ENCODE peak calls at places on chromosomes 13 and 19, in ten cellular contexts. W, F, C, G, K, J, S, D, N and U are unnamed samples.
A peak's percentile ranks its signal among the peaks of the same experiment; 100 is the strongest.

GRCh38 chr13:65943711-65944110 is 1286.4 kb downstream of the PCDH9 start:
- DNase-seq in W (no peak), F (no peak), C (no peak), G (no peak), K (no peak), J (no peak), S (no peak), D (no peak), N (no peak), U (no peak)

GRCh38 chr13:94609196-94609595 is 7.5 kb downstream of the GPR180 start:
- DNase-seq in W (no peak), F (no peak), C (no peak), G (no peak), K (no peak), J (no peak), S (no peak), D (no peak), N (no peak), U (no peak)

GRCh38 chr13:51643114-51643881 is 59.0 kb downstream of the WDFY2 start:
- DNase-seq in W (peak; percentile 94), F (no peak), C (no peak), G (no peak), K (no peak), J (peak; percentile 11), S (no peak), D (no peak), N (no peak), U (no peak)

GRCh38 chr13:32476021-32476731 is 48.2 kb upstream of the N4BP2L1 start:
- DNase-seq in W (no peak), F (no peak), C (no peak), G (no peak), K (no peak), J (no peak), S (no peak), D (no peak), N (no peak), U (no peak)

GRCh38 chr19:46872967-46873366 is 12.2 kb downstream of the ARHGAP35 start:
- DNase-seq in W (no peak), F (no peak), C (no peak), G (no peak), K (no peak), J (peak; percentile 33), S (no peak), D (no peak), N (no peak), U (no peak)

GRCh38 chr19:45442927-45443461 is 19.3 kb upstream of the ERCC1 start:
- DNase-seq in W (peak; percentile 60), F (no peak), C (peak; percentile 63), G (peak; percentile 67), K (no peak), J (peak; percentile 87), S (peak; percentile 84), D (no peak), N (no peak), U (peak; percentile 34)

GRCh38 chr13:98787986-98788385 is 35.5 kb upstream of the SLC15A1 start:
- DNase-seq in W (no peak), F (no peak), C (no peak), G (no peak), K (no peak), J (peak; percentile 22), S (no peak), D (no peak), N (no peak), U (no peak)

GRCh38 chr19:16542045-16542893 is at the start of gene CHERP:
- DNase-seq in W (peak; percentile 98), F (peak; percentile 83), C (peak; percentile 99), G (peak; percentile 97), K (peak; percentile 97), J (peak; percentile 96), S (peak; percentile 98), D (peak; percentile 95), N (peak; percentile 94), U (peak; percentile 95)

DNA sequence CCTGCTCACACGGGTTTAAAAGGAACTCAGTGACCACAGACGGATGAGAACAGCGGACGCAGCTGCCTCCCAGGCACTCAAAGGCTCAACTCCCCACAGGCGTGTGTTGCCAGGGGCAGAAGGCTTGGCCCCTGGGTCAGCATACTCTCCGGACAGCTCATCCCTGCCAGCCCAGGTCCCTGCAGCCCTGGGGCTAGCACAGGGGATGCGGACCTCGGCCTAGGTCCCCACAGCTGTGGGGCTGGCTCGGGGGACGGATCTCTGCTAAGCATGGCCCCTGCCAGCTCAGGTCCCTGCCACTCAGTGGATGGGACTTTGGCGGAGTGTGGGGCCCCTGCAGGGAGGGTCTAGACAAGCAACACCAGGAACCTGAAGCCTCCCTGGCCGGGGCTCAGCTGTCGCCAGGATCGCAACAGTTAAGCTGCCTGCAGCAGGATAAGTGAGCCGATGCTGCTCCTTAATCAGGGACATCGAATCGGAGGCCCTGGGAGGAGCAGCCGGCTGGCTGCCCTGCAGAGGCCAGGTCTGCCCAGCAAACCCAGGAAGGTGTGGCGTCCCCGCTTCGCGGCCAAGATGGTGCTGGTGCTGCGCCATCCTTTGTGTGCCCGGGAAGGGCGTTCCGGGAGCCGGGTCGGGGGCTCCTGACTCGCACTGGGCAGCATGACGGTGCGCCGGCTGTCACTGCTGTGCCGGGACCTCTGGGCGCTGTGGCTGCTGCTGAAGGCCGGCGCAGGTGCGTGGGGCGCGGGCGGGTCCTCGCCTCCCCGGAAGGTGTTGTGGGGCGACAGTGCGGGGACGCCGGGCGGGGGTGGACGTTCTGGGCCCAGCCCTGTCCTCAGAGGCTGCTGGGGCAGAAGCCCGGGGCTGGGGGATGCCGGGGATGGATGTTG is 32.5 kb downstream of the MCF2L start:
- DNase-seq in W (peak; percentile 12), F (no peak), C (peak; percentile 83), G (peak; percentile 64), K (peak; percentile 91), J (peak; percentile 87), S (no peak), D (no peak), N (no peak), U (peak; percentile 46)
- H3K4me3 ChIP-seq in W (no peak overlapping the region), F (no peak overlapping the region), C (peak overlapping the region; percentile 21), G (peak overlapping the region; percentile 52), K (no peak overlapping the region), J (no peak overlapping the region), S (no peak overlapping the region), D (peak overlapping the region; percentile 45), N (no peak overlapping the region), U (peak overlapping the region; percentile 32)

GRCh38 chr19:19558055-19558454 is 20.0 kb downstream of the CILP2 start:
- DNase-seq in W (no peak), F (no peak), C (no peak), G (no peak), K (no peak), J (no peak), S (no peak), D (no peak), N (no peak), U (no peak)
- H3K4me1 ChIP-seq in W (no peaks in the 10 kb centered on the region), F (no peaks in the 10 kb centered on the region), C (no peaks in the 10 kb centered on the region), G (no peaks in the 10 kb centered on the region), K (no peaks in the 10 kb centered on the region), J (no peaks in the 10 kb centered on the region), S (no peaks in the 10 kb centered on the region), D (no peaks in the 10 kb centered on the region), N (no peaks in the 10 kb centered on the region), U (no peaks in the 10 kb centered on the region)

GRCh38 chr13:110528371-110528770 is 33.2 kb downstream of the RAB20 start:
- DNase-seq in W (no peak), F (no peak), C (peak; percentile 57), G (no peak), K (no peak), J (no peak), S (no peak), D (no peak), N (no peak), U (no peak)

GRCh38 chr13:110524484-110525254 is 36.9 kb downstream of the RAB20 start:
- DNase-seq in W (no peak), F (no peak), C (no peak), G (peak; percentile 93), K (no peak), J (no peak), S (no peak), D (no peak), N (peak; percentile 83), U (peak; percentile 95)

GRCh38 chr13:110523838-110524237 is 37.7 kb downstream of the RAB20 start:
- DNase-seq in W (no peak), F (no peak), C (no peak), G (no peak), K (no peak), J (no peak), S (no peak), D (no peak), N (no peak), U (no peak)

GRCh38 chr13:110523180-110523579 is 38.3 kb downstream of the RAB20 start:
- DNase-seq in W (no peak), F (no peak), C (no peak), G (no peak), K (no peak), J (no peak), S (no peak), D (no peak), N (no peak), U (no peak)

DNA sequence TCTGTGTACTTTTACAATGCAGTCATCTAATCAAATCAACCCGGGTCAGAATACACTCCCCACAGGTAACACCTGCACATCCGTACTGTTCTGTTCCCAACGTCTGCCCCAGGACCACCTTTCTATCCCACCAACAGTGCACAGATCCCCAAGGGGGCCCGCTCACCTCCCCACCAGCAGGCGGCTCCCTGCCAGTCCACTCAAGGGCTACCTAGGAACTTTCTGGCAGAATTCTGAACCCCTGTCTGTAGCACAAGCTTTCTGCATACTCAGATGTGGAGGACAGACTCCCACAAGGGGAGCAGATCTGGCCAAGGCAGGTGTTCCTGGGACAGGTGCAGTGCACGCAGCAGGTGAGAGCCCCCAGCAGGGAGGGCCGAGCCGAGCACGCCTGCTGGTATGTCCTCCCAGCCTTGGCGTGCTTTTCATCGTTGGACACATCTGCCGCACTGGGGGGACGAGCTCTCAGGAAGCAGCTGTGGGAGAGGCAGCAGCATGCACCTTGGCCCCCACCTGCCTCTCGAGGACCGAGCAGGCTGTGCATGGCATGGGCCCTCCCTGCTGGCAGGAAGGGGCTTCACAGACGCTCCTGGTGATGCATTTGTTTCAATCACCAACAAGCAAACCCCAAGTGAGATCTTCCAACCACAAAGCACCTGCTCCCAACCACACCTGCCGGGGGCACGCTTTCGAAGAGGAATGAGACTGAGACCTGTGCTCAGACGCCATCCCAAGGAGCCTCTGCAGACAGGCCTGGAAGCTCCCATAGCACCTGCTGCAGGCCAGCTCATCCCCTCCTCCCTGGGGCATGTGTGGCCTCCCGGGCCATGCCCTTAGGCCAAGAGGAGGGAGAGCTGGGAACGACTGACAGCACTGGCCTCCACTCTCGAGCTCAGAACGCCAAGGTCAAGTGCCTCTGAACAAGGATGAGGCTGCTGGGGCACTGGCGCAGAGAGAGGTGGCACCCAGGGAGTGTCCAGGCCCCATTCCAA is 35.9 kb downstream of the RAB20 start:
- DNase-seq in W (no peak), F (no peak), C (no peak), G (peak; percentile 80), K (no peak), J (no peak), S (no peak), D (no peak), N (peak; percentile 72), U (peak; percentile 81)
- H3K27ac ChIP-seq in W (no peak overlapping the region), F (peak overlapping the region; percentile 39), C (no peak overlapping the region), G (peak overlapping the region; percentile 94), K (no peak overlapping the region), J (no peak overlapping the region), S (no peak overlapping the region), D (no peak overlapping the region), N (peak overlapping the region; percentile 83), U (peak overlapping the region; percentile 88)

DNA sequence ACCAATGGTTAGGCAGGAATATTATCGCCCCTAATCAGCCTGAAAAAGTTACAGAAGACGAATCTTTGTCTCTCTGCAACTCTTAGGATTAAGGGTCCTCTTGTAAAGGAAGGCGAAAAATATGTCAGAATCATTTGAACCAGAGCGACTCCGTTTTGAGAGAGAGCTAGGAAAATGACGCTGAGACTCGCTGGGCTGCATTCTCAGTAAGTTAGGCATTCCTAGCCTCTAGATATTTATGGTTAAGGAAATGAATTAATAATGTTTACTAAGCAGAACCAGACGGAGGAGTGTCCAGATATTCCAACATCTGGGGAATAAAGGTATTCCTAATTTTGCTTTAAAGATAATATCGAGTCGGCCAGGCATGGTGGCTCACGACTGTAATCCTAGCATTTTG is 755 bp upstream of the ZNF726 start:
- DNase-seq in W (peak; percentile 23), F (no peak), C (no peak), G (no peak), K (no peak), J (no peak), S (no peak), D (no peak), N (no peak), U (no peak)
- H3K4me3 ChIP-seq in W (peak overlapping the region; percentile 93), F (no peak overlapping the region), C (no peak overlapping the region), G (peak overlapping the region; percentile 79), K (no peak overlapping the region), J (peak overlapping the region; percentile 90), S (no peak overlapping the region), D (peak overlapping the region; percentile 57), N (peak overlapping the region; percentile 48), U (no peak overlapping the region)